ENCODE peak calls at places on chromosomes 5 and 9, in four cellular contexts. A is nephron progenitor cell, D is AG04450, J is NCI-H460. H is an unnamed sample.

GRCh38 chr9:133733074-133733408 is 5.1 kb downstream of the SARDH start:
- DNase-seq in A (no peak), J (no peak), D (no peak), H (no peak)

GRCh38 chr5:113147537-113147936 is 170.9 kb downstream of the DCP2 start:
- DNase-seq in J (no peak), A (no peak), D (no peak), H (no peak)

GRCh38 chr5:145245354-145245753 is 589.8 kb downstream of the PRELID2 start:
- DNase-seq in A (no peak), J (peak), D (no peak), H (no peak)

GRCh38 chr5:16508730-16509531 is 43.3 kb upstream of the ZNF622 start:
- DNase-seq in A (peak), J (peak), D (no peak), H (no peak)

GRCh38 chr5:150511641-150512367 is 3.9 kb downstream of the NDST1 start:
- DNase-seq in D (no peak), A (peak), J (peak), H (no peak)

GRCh38 chr9:135450956-135451355 is 28.6 kb upstream of the PPP1R26 start:
- DNase-seq in A (no peak), J (no peak), D (no peak), H (no peak)

GRCh38 chr9:98345011-98345410 is 89.6 kb upstream of the TBC1D2 start:
- DNase-seq in D (no peak), J (no peak), A (no peak), H (no peak)

GRCh38 chr9:97873877-97874276 is 20.9 kb downstream of the FOXE1 start:
- DNase-seq in A (no peak), D (no peak), J (no peak), H (no peak)

GRCh38 chr9:114307323-114308250 is 15.3 kb upstream of the ORM1 start:
- DNase-seq in D (no peak), J (no peak), A (no peak), H (no peak)

GRCh38 chr9:107043886-107044285 is 180.9 kb downstream of the ZNF462 start:
- DNase-seq in A (no peak), D (no peak), J (no peak), H (no peak)

GRCh38 chr5:134583821-134584220 is 48.8 kb downstream of the SAR1B start:
- DNase-seq in A (no peak), J (no peak), D (no peak), H (no peak)

GRCh38 chr5:146130440-146131045 is 25.2 kb upstream of the PLAC8L1 start:
- DNase-seq in J (peak), A (no peak), D (peak), H (no peak)

GRCh38 chr5:177098772-177099152 is 12.0 kb downstream of the FGFR4 start:
- DNase-seq in A (no peak), J (no peak), D (no peak), H (no peak)

GRCh38 chr5:77945874-77946273 is 169.7 kb upstream of the TBCA start:
- DNase-seq in D (no peak), A (peak), J (no peak), H (peak)

GRCh38 chr5:176812269-176813259 is 2.2 kb downstream of the UNC5A start:
- DNase-seq in D (no peak), A (peak), J (peak), H (no peak)

GRCh38 chr5:14039576-14039975 is 95.1 kb upstream of the DNAH5 start:
- DNase-seq in J (no peak), A (no peak), D (no peak), H (no peak)